ENCODE peak calls at places on chromosomes 13 and 19, in nine cellular contexts. I is ascending aorta, B is hepatocyte, W is mucosa of descending colon, S is BE2C, Y is kidney, H is tibial artery, U is lower lobe of right lung, K is stomach. X is an unnamed sample.

GRCh38 chr13:40559915-40560314 is 106.5 kb downstream of the FOXO1 start:
- DNase-seq in I (no peak), B (no peak), U (no peak), K (no peak), W (no peak), S (no peak), Y (no peak), H (no peak), X (no peak)

GRCh38 chr19:38657633-38658222 is 10.3 kb downstream of the ACTN4 start:
- DNase-seq in Y (no peak), B (peak), H (no peak), W (peak), I (no peak), U (no peak), S (no peak), K (no peak), X (no peak)

GRCh38 chr13:76991432-76991795 is 467 bp upstream of the CLN5 start:
- DNase-seq in Y (peak), H (no peak), S (no peak), U (peak), B (peak), W (peak), K (peak), I (no peak), X (no peak)

GRCh38 chr19:1026189-1027019 is at the start of gene CNN2:
- DNase-seq in W (peak), U (peak), K (peak), H (peak), S (peak), Y (peak), I (peak), B (peak), X (no peak)

GRCh38 chr19:41957161-41957837 is 1.8 kb downstream of the RABAC1 start:
- DNase-seq in K (peak), U (no peak), H (no peak), W (peak), B (no peak), I (no peak), Y (no peak), S (no peak), X (no peak)

GRCh38 chr19:17327654-17328516 is 6.8 kb downstream of the ANO8 start:
- DNase-seq in W (peak), Y (no peak), I (no peak), U (peak), S (no peak), K (peak), B (peak), H (no peak), X (no peak)

GRCh38 chr19:34241513-34242337 is 12.6 kb upstream of the GARRE1 start:
- DNase-seq in U (peak), B (peak), W (peak), H (no peak), S (peak), K (peak), Y (no peak), I (no peak), X (no peak)

GRCh38 chr13:75050419-75051066 is 431.4 kb downstream of the TBC1D4 start:
- DNase-seq in W (no peak), H (no peak), U (no peak), Y (no peak), I (no peak), B (peak), S (no peak), K (no peak), X (no peak)

GRCh38 chr13:45301263-45301662 is 39.7 kb downstream of the TPT1 start:
- DNase-seq in I (no peak), U (no peak), K (no peak), S (no peak), Y (no peak), H (no peak), W (no peak), B (no peak), X (no peak)

GRCh38 chr13:44618326-44618725 is 42.2 kb upstream of the TSC22D1 start:
- DNase-seq in H (no peak), B (no peak), I (no peak), Y (no peak), K (no peak), W (no peak), S (no peak), U (no peak), X (peak)

GRCh38 chr13:72970956-72971355 is 87.8 kb upstream of the KLF5 start:
- DNase-seq in B (no peak), H (no peak), K (no peak), W (no peak), S (no peak), Y (no peak), U (no peak), I (no peak), X (peak)

GRCh38 chr19:29667941-29668340 is 2.7 kb downstream of the PLEKHF1 start:
- DNase-seq in I (no peak), H (peak), B (no peak), U (no peak), S (no peak), K (peak), W (peak), Y (peak), X (no peak)

GRCh38 chr19:13983213-13983889 is 22.8 kb downstream of the RFX1 start:
- DNase-seq in H (no peak), S (no peak), B (no peak), W (peak), U (no peak), I (no peak), Y (peak), K (no peak), X (no peak)

GRCh38 chr13:48574036-48574796 is 41.3 kb upstream of the RCBTB2 start:
- DNase-seq in S (no peak), U (no peak), H (no peak), I (no peak), W (no peak), Y (no peak), B (no peak), K (no peak), X (no peak)

GRCh38 chr19:30227661-30228112 is 144.5 kb upstream of the ZNF536 start:
- DNase-seq in U (peak), K (peak), S (peak), W (no peak), H (no peak), Y (no peak), I (no peak), B (peak), X (peak)

GRCh38 chr19:1082165-1082927 is 12.8 kb downstream of the POLR2E start:
- DNase-seq in H (no peak), K (peak), I (no peak), B (peak), U (peak), W (peak), S (peak), Y (peak), X (no peak)

GRCh38 chr19:17001603-17002183 is 24.9 kb downstream of the CPAMD8 start:
- DNase-seq in W (peak), S (no peak), U (no peak), I (no peak), Y (no peak), H (no peak), B (no peak), K (no peak), X (no peak)

GRCh38 chr13:20401586-20401957 is 124.1 kb downstream of the CRYL1 start:
- DNase-seq in Y (no peak), B (no peak), I (no peak), K (peak), W (no peak), H (no peak), S (no peak), U (no peak), X (no peak)

GRCh38 chr13:22915442-22916082 is 265.2 kb upstream of the SGCG start:
- DNase-seq in U (peak), K (peak), Y (peak), B (peak), S (peak), H (no peak), W (peak), I (no peak), X (peak)

GRCh38 chr19:10102787-10103236 is 334 bp upstream of the ANGPTL6 start:
- DNase-seq in W (peak), H (no peak), U (no peak), S (peak), I (no peak), Y (peak), B (no peak), K (no peak), X (no peak)

GRCh38 chr13:104485571-104485970 is 1419.4 kb upstream of the SLC10A2 start:
- DNase-seq in Y (no peak), W (no peak), U (no peak), K (no peak), H (no peak), B (no peak), I (no peak), S (no peak), X (no peak)

GRCh38 chr13:111363121-111363520 is 42.7 kb downstream of the TEX29 start:
- DNase-seq in I (no peak), H (no peak), B (no peak), Y (no peak), S (no peak), U (no peak), W (no peak), K (no peak), X (no peak)

GRCh38 chr13:110683921-110684320 is 22.0 kb downstream of the CARS2 start:
- DNase-seq in B (no peak), Y (no peak), U (no peak), S (no peak), K (no peak), W (no peak), H (no peak), I (peak), X (no peak)

GRCh38 chr19:17859533-17860330 is at the start of gene RPL18A:
- DNase-seq in I (peak), H (peak), U (peak), W (peak), S (peak), K (peak), B (peak), Y (peak), X (peak)

GRCh38 chr13:21670006-21670882 is 629 bp upstream of the FGF9 start:
- DNase-seq in Y (peak), W (peak), S (peak), U (peak), I (no peak), H (peak), K (peak), B (peak), X (no peak)

GRCh38 chr19:11798391-11799296 is at the start of gene ZNF491:
- DNase-seq in S (peak), Y (peak), U (peak), B (peak), K (peak), I (peak), W (peak), H (peak), X (peak)

GRCh38 chr13:51818771-51819511 is 15.0 kb upstream of the DHRS12 start:
- DNase-seq in S (no peak), W (no peak), K (peak), B (no peak), H (peak), Y (no peak), U (no peak), I (no peak), X (no peak)

GRCh38 chr19:30450101-30450500 is 77.9 kb downstream of the ZNF536 start:
- DNase-seq in S (peak), H (no peak), W (no peak), B (peak), U (no peak), K (no peak), Y (no peak), I (no peak), X (peak)

GRCh38 chr19:12333162-12334159 is at the start of gene ZNF563:
- DNase-seq in U (peak), W (peak), K (peak), Y (peak), I (peak), S (peak), B (peak), H (peak), X (peak)

GRCh38 chr13:32955881-32956594 is 60.2 kb upstream of the KL start:
- DNase-seq in W (no peak), K (no peak), H (no peak), U (no peak), S (no peak), I (no peak), B (no peak), Y (no peak), X (no peak)

GRCh38 chr13:66576381-66576780 is 653.8 kb downstream of the PCDH9 start:
- DNase-seq in W (no peak), I (no peak), U (no peak), S (no peak), H (no peak), Y (no peak), B (no peak), K (no peak), X (no peak)

GRCh38 chr19:15614507-15615379 is at the start of gene CYP4F8:
- DNase-seq in I (no peak), W (no peak), S (no peak), U (no peak), K (no peak), Y (no peak), H (no peak), B (no peak), X (no peak)
- H3K4me3 ChIP-seq in I (no peak), W (no peak), S (no peak), U (no peak), K (no peak), Y (no peak), H (no peak), B (no peak), X (no peak)

GRCh38 chr19:48991011-48991609 is 2.0 kb downstream of the GYS1 start:
- DNase-seq in S (no peak), B (no peak), K (no peak), W (no peak), U (peak), I (no peak), H (no peak), Y (no peak), X (no peak)

GRCh38 chr19:48991823-48992570 is 1.1 kb downstream of the GYS1 start:
- DNase-seq in S (no peak), B (peak), W (no peak), K (peak), H (peak), I (peak), Y (no peak), U (peak), X (peak)

GRCh38 chr19:48989701-48990291 is 3.3 kb downstream of the GYS1 start:
- DNase-seq in H (no peak), U (no peak), K (no peak), S (no peak), I (no peak), W (no peak), B (no peak), Y (no peak), X (no peak)

GRCh38 chr19:48988860-48989259 is 4.2 kb downstream of the GYS1 start:
- DNase-seq in Y (no peak), K (no peak), B (no peak), I (no peak), H (no peak), U (no peak), S (no peak), W (no peak), X (no peak)

GRCh38 chr19:48990400-48990799 is 2.7 kb downstream of the GYS1 start:
- DNase-seq in B (no peak), S (no peak), K (no peak), U (no peak), H (no peak), Y (no peak), I (no peak), W (no peak), X (no peak)
- TF ChIP-seq CTCF in B (no peak), S (no peak), K (no peak), U (no peak), H (no peak), Y (no peak), I (no peak), W (no peak), X (no peak)

GRCh38 chr13:41802684-41803554 is 158.0 kb downstream of the VWA8 start:
- DNase-seq in I (no peak), W (no peak), U (no peak), B (no peak), Y (no peak), H (no peak), S (no peak), K (no peak), X (peak)

GRCh38 chr13:41802033-41802683 is 158.8 kb downstream of the VWA8 start:
- DNase-seq in K (no peak), I (no peak), B (no peak), W (no peak), Y (peak), S (no peak), U (no peak), H (no peak), X (no peak)
- H3K4me3 ChIP-seq in K (no peak), I (no peak), B (no peak), W (no peak), Y (no peak), S (no peak), U (no peak), H (no peak), X (no peak)

DNA sequence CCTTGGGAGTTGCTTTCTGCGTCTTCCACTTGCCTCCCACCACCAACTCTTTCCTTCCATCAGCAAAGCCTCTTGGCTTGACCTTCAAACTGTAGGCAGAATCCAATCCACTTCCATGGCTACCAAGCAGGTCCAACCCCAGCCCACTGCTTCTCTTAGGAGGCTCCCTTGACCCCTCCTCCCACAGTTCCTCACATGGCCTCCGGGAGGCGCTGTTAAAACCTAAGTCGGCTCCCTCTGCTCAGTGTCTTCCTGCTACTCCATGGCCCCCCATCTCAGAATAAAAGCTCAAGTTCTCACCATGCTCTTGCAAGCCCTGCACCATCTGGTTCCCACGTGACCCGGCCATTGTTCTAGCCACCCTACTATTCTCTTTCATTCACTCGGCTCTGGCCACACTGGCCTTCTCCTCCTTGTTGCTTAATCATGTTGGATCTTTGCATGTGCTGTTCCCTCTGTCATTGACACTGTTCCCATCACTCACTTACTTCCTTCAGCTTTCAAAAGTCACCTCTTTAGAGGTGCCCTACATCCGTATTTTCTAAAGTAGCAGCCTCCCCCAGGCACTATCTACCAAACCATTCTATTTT is 7.5 kb downstream of the IZUMO2 start:
- DNase-seq in K (no peak), H (no peak), I (no peak), B (no peak), S (no peak), W (no peak), U (no peak), Y (no peak), X (no peak)
- TF ChIP-seq CTCF in K (no peak), H (no peak), I (no peak), B (no peak), S (peak), W (no peak), U (no peak), Y (no peak), X (no peak)

DNA sequence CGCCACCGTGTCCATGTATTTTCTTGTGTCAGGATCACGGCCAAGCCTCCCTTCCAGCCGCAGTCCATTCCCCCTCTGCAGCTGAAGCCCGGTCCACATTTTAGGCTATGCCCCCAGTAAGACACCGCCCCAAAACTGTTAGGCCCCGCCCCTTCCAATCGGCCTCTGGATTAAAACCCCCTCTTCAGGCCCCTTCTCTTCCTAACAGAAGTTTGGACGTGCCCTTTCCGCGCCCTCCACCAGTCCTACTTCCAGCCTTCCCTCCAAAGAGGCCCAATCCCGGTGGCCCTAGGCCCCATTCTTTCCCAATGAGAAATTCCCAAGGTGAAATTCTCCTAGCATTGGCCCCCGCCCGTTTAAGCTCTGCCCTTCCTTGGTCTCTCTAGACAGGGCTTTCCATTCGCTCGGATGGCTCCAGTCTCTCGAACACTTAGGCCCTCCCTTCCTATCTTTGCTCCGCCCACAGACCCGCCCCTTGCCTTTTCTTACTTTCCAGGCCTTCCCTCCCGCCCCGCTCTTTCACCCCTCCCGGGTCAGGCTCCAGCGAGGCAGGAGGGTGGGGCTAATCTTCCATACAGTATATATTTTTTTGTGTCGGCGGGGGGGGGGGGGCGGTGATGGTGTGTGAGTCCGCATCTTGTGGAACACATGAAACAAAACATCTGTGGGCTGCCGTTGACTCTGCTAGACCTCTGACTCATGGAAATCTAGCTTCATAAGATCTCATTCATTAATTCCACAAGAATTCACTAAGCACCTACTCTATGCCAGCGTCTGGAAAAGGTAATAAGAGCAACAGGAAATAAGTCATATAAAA is 13.6 kb downstream of the LTBP4 start:
- DNase-seq in K (peak), S (peak), B (peak), U (peak), Y (peak), W (peak), H (peak), I (peak), X (peak)
- H3K4me3 ChIP-seq in K (peak), S (peak), B (no peak), U (peak), Y (peak), W (peak), H (peak), I (peak), X (peak)

GRCh38 chr13:102773441-102774209 is at the start of gene TEX30:
- DNase-seq in I (peak), K (peak), B (peak), S (peak), W (peak), H (peak), Y (peak), U (peak), X (peak)
- TF ChIP-seq CTCF in I (no peak), K (no peak), B (no peak), S (no peak), W (no peak), H (no peak), Y (peak), U (peak), X (no peak)

GRCh38 chr19:3270908-3271307 is 46.4 kb downstream of the CELF5 start:
- DNase-seq in K (no peak), H (no peak), W (no peak), U (no peak), S (peak), I (no peak), Y (no peak), B (peak), X (no peak)
- H3K4me3 ChIP-seq in K (no peak), H (no peak), W (no peak), U (no peak), S (no peak), I (no peak), Y (no peak), B (no peak), X (no peak)

X was measured in astrocyte of the cerebellum.